ENCODE peak calls at places on chromosome 10, in six cellular contexts. H is choroid plexus epithelial cell, R is breast epithelium, Y is endothelial cell, D is fibroblast of lung, V is brain microvascular endothelial cell. T is an unnamed sample.

GRCh38 chr10:79434816-79435215 is 10.6 kb downstream of the ZCCHC24 start:
- DNase-seq in H (peak; percentile 89), R (no peak), Y (no peak), D (peak; percentile 89), V (peak; percentile 68), T (peak; percentile 83)

GRCh38 chr10:71241114-71241898 is 28.9 kb downstream of the UNC5B start:
- DNase-seq in H (peak; percentile 90), R (no peak), Y (no peak), D (peak; percentile 80), V (peak; percentile 37), T (peak; percentile 86)

GRCh38 chr10:124602121-124602561 is 140.5 kb downstream of the LHPP start:
- DNase-seq in H (no peak), R (no peak), Y (no peak), D (no peak), V (no peak), T (no peak)

GRCh38 chr10:12414278-12414988 is 65.1 kb downstream of the CAMK1D start:
- DNase-seq in H (no peak), R (no peak), Y (no peak), D (no peak), V (no peak), T (no peak)

GRCh38 chr10:103932996-103933395 is 15.0 kb upstream of the STN1 start:
- DNase-seq in H (no peak), R (no peak), Y (no peak), D (no peak), V (no peak), T (no peak)

GRCh38 chr10:124300224-124300623 is 118.5 kb downstream of the OAT start:
- DNase-seq in H (no peak), R (no peak), Y (no peak), D (no peak), V (no peak), T (no peak)

GRCh38 chr10:683448-684071 is 5.9 kb downstream of the DIP2C start:
- DNase-seq in H (peak; percentile 69), R (no peak), Y (no peak), D (peak; percentile 97), V (peak; percentile 79), T (peak; percentile 54)

GRCh38 chr10:78398385-78398784 is 364.7 kb downstream of the RPS24 start:
- DNase-seq in H (no peak), R (no peak), Y (no peak), D (no peak), V (no peak), T (no peak)

GRCh38 chr10:126919426-126919825 is 14.2 kb downstream of the DOCK1 start:
- DNase-seq in H (no peak), R (no peak), Y (no peak), D (no peak), V (no peak), T (no peak)

GRCh38 chr10:110268442-110268841 is 36.3 kb downstream of the SMNDC1 start:
- DNase-seq in H (no peak), R (no peak), Y (no peak), D (no peak), V (no peak), T (no peak)

GRCh38 chr10:72162978-72163377 is 52.8 kb upstream of the ANAPC16 start:
- DNase-seq in H (peak; percentile 68), R (no peak), Y (no peak), D (peak; percentile 51), V (peak; percentile 35), T (peak; percentile 78)

GRCh38 chr10:107611101-107611500 is 446.6 kb upstream of the SORCS1 start:
- DNase-seq in H (peak; percentile 35), R (no peak), Y (no peak), D (peak; percentile 12), V (no peak), T (peak; percentile 14)

GRCh38 chr10:79139124-79139835 is 70.5 kb downstream of the ZMIZ1 start:
- DNase-seq in H (peak; percentile 92), R (no peak), Y (no peak), D (peak; percentile 90), V (peak; percentile 92), T (peak; percentile 84)

GRCh38 chr10:86340176-86340990 is 26.2 kb downstream of the GRID1 start:
- DNase-seq in H (no peak), R (no peak), Y (no peak), D (no peak), V (no peak), T (no peak)

GRCh38 chr10:95475003-95475383 is 86.2 kb downstream of the SORBS1 start:
- DNase-seq in H (no peak), R (no peak), Y (no peak), D (no peak), V (no peak), T (no peak)

GRCh38 chr10:97744405-97745035 is 7.6 kb downstream of the ZFYVE27 start:
- DNase-seq in H (no peak), R (no peak), Y (no peak), D (no peak), V (no peak), T (no peak)

GRCh38 chr10:34808789-34809745 is 6.0 kb downstream of the PARD3 start:
- DNase-seq in H (peak; percentile 56), R (no peak), Y (no peak), D (peak; percentile 43), V (no peak), T (peak; percentile 37)

GRCh38 chr10:43687373-43687772 is 38.7 kb upstream of the ZNF32 start:
- DNase-seq in H (no peak), R (no peak), Y (no peak), D (no peak), V (no peak), T (no peak)

GRCh38 chr10:74794531-74794930 is 31.9 kb upstream of the KAT6B start:
- DNase-seq in H (no peak), R (no peak), Y (no peak), D (peak; percentile 25), V (no peak), T (no peak)

GRCh38 chr10:125201791-125202622 is 41.6 kb upstream of the CTBP2 start:
- DNase-seq in H (no peak), R (no peak), Y (no peak), D (no peak), V (no peak), T (no peak)

GRCh38 chr10:99432881-99433280 is 2.5 kb upstream of the GOT1 start:
- DNase-seq in H (no peak), R (no peak), Y (no peak), D (no peak), V (no peak), T (no peak)

GRCh38 chr10:89295597-89295996 is 6.2 kb upstream of the IFIT2 start:
- DNase-seq in H (peak; percentile 95), R (no peak), Y (no peak), D (peak; percentile 74), V (no peak), T (peak; percentile 77)

GRCh38 chr10:119705434-119705831 is 20.4 kb upstream of the INPP5F start:
- DNase-seq in H (no peak), R (no peak), Y (no peak), D (no peak), V (no peak), T (no peak)

GRCh38 chr10:104350146-104350635 is 3.4 kb upstream of the CFAP58 start:
- DNase-seq in H (peak; percentile 89), R (no peak), Y (no peak), D (peak; percentile 85), V (no peak), T (peak; percentile 87)

GRCh38 chr10:16732376-16732775 is 84.8 kb downstream of the RSU1 start:
- DNase-seq in H (peak; percentile 26), R (no peak), Y (no peak), D (no peak), V (peak; percentile 21), T (no peak)

GRCh38 chr10:34618611-34619010 is 196.5 kb downstream of the PARD3 start:
- DNase-seq in H (no peak), R (no peak), Y (no peak), D (no peak), V (no peak), T (no peak)

GRCh38 chr10:44932338-44933116 is 21.4 kb downstream of the TMEM72 start:
- DNase-seq in H (peak; percentile 89), R (peak; percentile 84), Y (peak; percentile 97), D (peak; percentile 79), V (peak; percentile 72), T (peak; percentile 88)

GRCh38 chr10:21047096-21047495 is 150.0 kb upstream of the NEBL start:
- DNase-seq in H (no peak), R (no peak), Y (no peak), D (no peak), V (no peak), T (no peak)

DNA sequence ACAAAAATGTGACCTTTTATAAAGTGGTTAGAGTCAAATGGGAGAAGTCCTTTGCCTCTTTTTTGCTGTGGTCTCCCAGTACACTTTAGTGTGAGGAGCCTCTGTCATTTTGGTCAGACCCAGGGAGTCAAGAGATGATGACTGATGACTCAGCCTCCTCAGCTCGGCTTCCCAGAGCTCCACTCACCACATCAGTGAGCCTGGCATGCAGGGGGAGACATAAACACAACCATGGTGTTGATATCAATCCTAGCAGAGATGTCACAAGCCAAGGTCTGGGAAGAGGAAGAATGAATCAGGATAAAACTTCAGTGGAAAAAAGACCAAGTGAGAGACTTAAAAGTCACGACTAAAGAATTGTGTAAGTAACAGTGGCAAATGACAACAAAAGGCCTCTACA is 50.1 kb downstream of the TFAM start:
- DNase-seq in H (peak; percentile 99), R (no peak), Y (no peak), D (peak; percentile 94), V (peak; percentile 99), T (peak; percentile 96)
- TF ChIP-seq CTCF in H (peak; percentile 39), R (no peak), Y (no peak), D (no peak), V (peak; percentile 47), T (peak; percentile 18)

DNA sequence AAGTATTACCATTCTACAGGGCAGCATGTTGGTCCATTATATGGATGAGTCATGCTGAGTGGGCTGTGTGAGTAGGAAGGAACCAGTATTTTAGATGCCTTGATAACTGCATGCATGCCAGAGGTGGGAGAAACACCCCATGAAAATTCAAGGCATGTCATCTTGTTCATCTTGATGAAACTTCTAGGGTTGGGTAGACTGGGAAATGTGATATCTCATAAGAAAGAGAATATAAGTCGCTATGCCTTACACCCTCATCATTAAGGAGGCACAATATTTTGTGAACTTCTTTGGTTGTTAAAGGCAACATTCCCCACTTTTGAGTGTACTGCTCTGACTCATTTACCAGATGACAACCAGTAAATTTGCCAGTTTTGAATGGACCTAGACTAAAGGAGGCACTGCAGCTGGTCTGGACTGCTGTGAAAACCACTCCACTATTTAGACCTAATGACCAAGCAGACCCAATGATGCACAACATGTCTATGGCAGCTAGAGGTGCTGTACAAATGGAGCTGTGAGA is 48.0 kb downstream of the ZNF365 start:
- DNase-seq in H (peak; percentile 28), R (no peak), Y (no peak), D (peak; percentile 66), V (peak; percentile 62), T (peak; percentile 85)
- TF ChIP-seq CTCF in H (peak; percentile 3), R (no peak), Y (no peak), D (no peak), V (peak; percentile 48), T (peak; percentile 5)

DNA sequence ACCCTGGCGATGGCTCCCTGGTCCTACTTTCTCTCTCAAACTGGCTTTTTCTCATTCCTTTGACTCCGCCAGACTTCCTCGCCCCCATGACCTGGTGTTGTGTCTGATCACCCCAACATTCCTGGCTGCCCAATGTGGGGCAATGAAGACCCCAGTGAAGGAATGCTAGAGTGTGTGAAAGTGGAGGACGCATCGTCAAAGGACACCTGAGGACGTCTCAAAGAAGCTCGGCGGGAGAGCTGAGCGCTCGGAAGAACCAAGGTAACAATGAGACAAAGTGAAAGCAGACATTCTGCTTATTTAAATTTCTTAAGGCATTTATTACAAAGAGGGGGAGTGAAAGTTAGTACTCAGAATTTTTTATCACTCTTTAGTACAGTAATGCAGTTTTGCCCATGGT is 31.7 kb upstream of the AKR1C2 start:
- DNase-seq in H (no peak), R (no peak), Y (no peak), D (no peak), V (no peak), T (no peak)
- TF ChIP-seq CTCF in H (no peak), R (no peak), Y (no peak), D (no peak), V (no peak), T (no peak)

GRCh38 chr10:6766061-6766460 is 186.0 kb upstream of the PRKCQ start:
- DNase-seq in H (no peak), R (no peak), Y (no peak), D (peak; percentile 87), V (no peak), T (peak; percentile 37)
- TF ChIP-seq CTCF in H (no peak), R (no peak), Y (no peak), D (no peak), V (no peak), T (no peak)